ENCODE peak calls at places on chromosomes 6 and 20, in six cellular contexts. One of them, this sample, is unnamed.

GRCh38 chr6:127547215-127547614 is 28.1 kb upstream of the MTCL3 start:
- DNase-seq in aorta: no peak
- DNase-seq in cardiac muscle cell: peak
- DNase-seq in H1: no peak
- DNase-seq in stimulated activated naive B cell treated with anti-CD40 and anti-IgM and Interleukin-4, amounts not matched to agents 10 μg/mL and 1 μg/mL and 100 μg/mL, for 72 hours: no peak
- DNase-seq in skeletal muscle cell: no peak
- DNase-seq in this sample: no peak

GRCh38 chr20:2342243-2342642 is 38.5 kb upstream of the TGM6 start:
- DNase-seq in aorta: no peak
- DNase-seq in cardiac muscle cell: no peak
- DNase-seq in H1: no peak
- DNase-seq in stimulated activated naive B cell treated with anti-CD40 and anti-IgM and Interleukin-4, amounts not matched to agents 10 μg/mL and 1 μg/mL and 100 μg/mL, for 72 hours: no peak
- DNase-seq in skeletal muscle cell: no peak
- DNase-seq in this sample: no peak

GRCh38 chr6:10272591-10272990 is 142.3 kb downstream of the TFAP2A start:
- DNase-seq in aorta: no peak
- DNase-seq in cardiac muscle cell: no peak
- DNase-seq in H1: no peak
- DNase-seq in stimulated activated naive B cell treated with anti-CD40 and anti-IgM and Interleukin-4, amounts not matched to agents 10 μg/mL and 1 μg/mL and 100 μg/mL, for 72 hours: no peak
- DNase-seq in skeletal muscle cell: no peak
- DNase-seq in this sample: no peak

GRCh38 chr20:55054443-55054842 is 579.0 kb downstream of the DOK5 start:
- DNase-seq in aorta: no peak
- DNase-seq in cardiac muscle cell: no peak
- DNase-seq in H1: no peak
- DNase-seq in stimulated activated naive B cell treated with anti-CD40 and anti-IgM and Interleukin-4, amounts not matched to agents 10 μg/mL and 1 μg/mL and 100 μg/mL, for 72 hours: no peak
- DNase-seq in skeletal muscle cell: no peak
- DNase-seq in this sample: no peak

GRCh38 chr6:125066964-125067363 is 86.6 kb upstream of the TPD52L1 start:
- DNase-seq in aorta: no peak
- DNase-seq in cardiac muscle cell: no peak
- DNase-seq in H1: no peak
- DNase-seq in stimulated activated naive B cell treated with anti-CD40 and anti-IgM and Interleukin-4, amounts not matched to agents 10 μg/mL and 1 μg/mL and 100 μg/mL, for 72 hours: no peak
- DNase-seq in skeletal muscle cell: peak
- DNase-seq in this sample: no peak

GRCh38 chr6:89146748-89147715 is 1.2 kb downstream of the PM20D2 start:
- DNase-seq in aorta: no peak
- DNase-seq in cardiac muscle cell: peak
- DNase-seq in H1: no peak
- DNase-seq in stimulated activated naive B cell treated with anti-CD40 and anti-IgM and Interleukin-4, amounts not matched to agents 10 μg/mL and 1 μg/mL and 100 μg/mL, for 72 hours: no peak
- DNase-seq in skeletal muscle cell: no peak
- DNase-seq in this sample: no peak

GRCh38 chr6:235763-236360 is 56.4 kb upstream of the DUSP22 start:
- DNase-seq in aorta: no peak
- DNase-seq in cardiac muscle cell: no peak
- DNase-seq in H1: no peak
- DNase-seq in stimulated activated naive B cell treated with anti-CD40 and anti-IgM and Interleukin-4, amounts not matched to agents 10 μg/mL and 1 μg/mL and 100 μg/mL, for 72 hours: peak
- DNase-seq in skeletal muscle cell: peak
- DNase-seq in this sample: no peak

GRCh38 chr6:138105880-138106664 is 1.1 kb downstream of the PERP start:
- DNase-seq in aorta: no peak
- DNase-seq in cardiac muscle cell: peak
- DNase-seq in H1: no peak
- DNase-seq in stimulated activated naive B cell treated with anti-CD40 and anti-IgM and Interleukin-4, amounts not matched to agents 10 μg/mL and 1 μg/mL and 100 μg/mL, for 72 hours: no peak
- DNase-seq in skeletal muscle cell: no peak
- DNase-seq in this sample: no peak

GRCh38 chr6:21149460-21149859 is 444.1 kb upstream of the SOX4 start:
- DNase-seq in aorta: no peak
- DNase-seq in cardiac muscle cell: no peak
- DNase-seq in H1: no peak
- DNase-seq in stimulated activated naive B cell treated with anti-CD40 and anti-IgM and Interleukin-4, amounts not matched to agents 10 μg/mL and 1 μg/mL and 100 μg/mL, for 72 hours: no peak
- DNase-seq in skeletal muscle cell: no peak
- DNase-seq in this sample: no peak

GRCh38 chr6:139801571-139802321 is 427.3 kb upstream of the CITED2 start:
- DNase-seq in aorta: no peak
- DNase-seq in cardiac muscle cell: peak
- DNase-seq in H1: no peak
- DNase-seq in stimulated activated naive B cell treated with anti-CD40 and anti-IgM and Interleukin-4, amounts not matched to agents 10 μg/mL and 1 μg/mL and 100 μg/mL, for 72 hours: no peak
- DNase-seq in skeletal muscle cell: no peak
- DNase-seq in this sample: no peak

GRCh38 chr6:167550936-167551633 is 226.2 kb downstream of the TTLL2 start:
- DNase-seq in aorta: peak
- DNase-seq in cardiac muscle cell: no peak
- DNase-seq in H1: no peak
- DNase-seq in stimulated activated naive B cell treated with anti-CD40 and anti-IgM and Interleukin-4, amounts not matched to agents 10 μg/mL and 1 μg/mL and 100 μg/mL, for 72 hours: no peak
- DNase-seq in skeletal muscle cell: no peak
- DNase-seq in this sample: no peak

GRCh38 chr6:34243901-34244884 is 4.6 kb downstream of the SMIM29 start:
- DNase-seq in aorta: peak
- DNase-seq in cardiac muscle cell: no peak
- DNase-seq in H1: no peak
- DNase-seq in stimulated activated naive B cell treated with anti-CD40 and anti-IgM and Interleukin-4, amounts not matched to agents 10 μg/mL and 1 μg/mL and 100 μg/mL, for 72 hours: no peak
- DNase-seq in skeletal muscle cell: peak
- DNase-seq in this sample: no peak

GRCh38 chr6:116371384-116372209 is 850 bp downstream of the DSE start:
- DNase-seq in aorta: peak
- DNase-seq in cardiac muscle cell: peak
- DNase-seq in H1: peak
- DNase-seq in stimulated activated naive B cell treated with anti-CD40 and anti-IgM and Interleukin-4, amounts not matched to agents 10 μg/mL and 1 μg/mL and 100 μg/mL, for 72 hours: peak
- DNase-seq in skeletal muscle cell: peak
- DNase-seq in this sample: no peak

GRCh38 chr6:95091823-95092436 is 485.4 kb upstream of the MANEA start:
- DNase-seq in aorta: no peak
- DNase-seq in cardiac muscle cell: peak
- DNase-seq in H1: no peak
- DNase-seq in stimulated activated naive B cell treated with anti-CD40 and anti-IgM and Interleukin-4, amounts not matched to agents 10 μg/mL and 1 μg/mL and 100 μg/mL, for 72 hours: no peak
- DNase-seq in skeletal muscle cell: peak
- DNase-seq in this sample: peak

GRCh38 chr6:90294989-90295853 is 1.4 kb downstream of the BACH2 start:
- DNase-seq in aorta: peak
- DNase-seq in cardiac muscle cell: peak
- DNase-seq in H1: no peak
- DNase-seq in stimulated activated naive B cell treated with anti-CD40 and anti-IgM and Interleukin-4, amounts not matched to agents 10 μg/mL and 1 μg/mL and 100 μg/mL, for 72 hours: peak
- DNase-seq in skeletal muscle cell: no peak
- DNase-seq in this sample: no peak

GRCh38 chr6:150247803-150248202 is 105.0 kb downstream of the PPP1R14C start:
- DNase-seq in aorta: no peak
- DNase-seq in cardiac muscle cell: no peak
- DNase-seq in H1: no peak
- DNase-seq in stimulated activated naive B cell treated with anti-CD40 and anti-IgM and Interleukin-4, amounts not matched to agents 10 μg/mL and 1 μg/mL and 100 μg/mL, for 72 hours: no peak
- DNase-seq in skeletal muscle cell: no peak
- DNase-seq in this sample: no peak

GRCh38 chr20:33967126-33967525 is 26.6 kb upstream of the RALY start:
- DNase-seq in aorta: no peak
- DNase-seq in cardiac muscle cell: no peak
- DNase-seq in H1: no peak
- DNase-seq in stimulated activated naive B cell treated with anti-CD40 and anti-IgM and Interleukin-4, amounts not matched to agents 10 μg/mL and 1 μg/mL and 100 μg/mL, for 72 hours: no peak
- DNase-seq in skeletal muscle cell: no peak
- DNase-seq in this sample: no peak

GRCh38 chr6:34067814-34068213 is 78.1 kb downstream of the GRM4 start:
- DNase-seq in aorta: no peak
- DNase-seq in cardiac muscle cell: no peak
- DNase-seq in H1: no peak
- DNase-seq in stimulated activated naive B cell treated with anti-CD40 and anti-IgM and Interleukin-4, amounts not matched to agents 10 μg/mL and 1 μg/mL and 100 μg/mL, for 72 hours: no peak
- DNase-seq in skeletal muscle cell: no peak
- DNase-seq in this sample: no peak